ENCODE peak calls at places on chromosomes 2 and 18, in six cellular contexts. V, R, L, P, G and A are unnamed samples.

GRCh38 chr18:55206941-55207340 is 247.7 kb upstream of the CCDC68 start:
- DNase-seq in V (no peak), R (no peak), L (peak; percentile 28), P (no peak), G (no peak), A (no peak)

GRCh38 chr18:47149457-47150028 is 757 bp downstream of the HDHD2 start:
- DNase-seq in V (no peak), R (no peak), L (peak; percentile 2), P (no peak), G (no peak), A (no peak)

GRCh38 chr18:60021556-60021955 is 121.8 kb downstream of the PMAIP1 start:
- DNase-seq in V (no peak), R (no peak), L (no peak), P (no peak), G (no peak), A (no peak)

GRCh38 chr2:19176977-19177376 is 181.4 kb downstream of the OSR1 start:
- DNase-seq in V (no peak), R (no peak), L (peak; percentile 89), P (no peak), G (no peak), A (no peak)

GRCh38 chr2:230130668-230131364 is 62.1 kb upstream of the SLC16A14 start:
- DNase-seq in V (no peak), R (no peak), L (peak; percentile 64), P (peak; percentile 25), G (peak; percentile 74), A (no peak)

GRCh38 chr2:11996618-11997017 is 250.2 kb downstream of the LPIN1 start:
- DNase-seq in V (no peak), R (no peak), L (peak; percentile 71), P (no peak), G (no peak), A (no peak)

GRCh38 chr2:44902767-44903166 is 38.7 kb upstream of the SIX3 start:
- DNase-seq in V (no peak), R (no peak), L (no peak), P (no peak), G (no peak), A (no peak)

GRCh38 chr2:144524190-144524957 is 4.5 kb upstream of the ZEB2 start:
- DNase-seq in V (peak; percentile 26), R (peak; percentile 91), L (no peak), P (no peak), G (no peak), A (peak; percentile 93)

GRCh38 chr18:63199743-63200241 is 119.8 kb downstream of the BCL2 start:
- DNase-seq in V (no peak), R (no peak), L (no peak), P (no peak), G (no peak), A (no peak)
- TF ChIP-seq POLR2A in V (no peak), R (no peak), L (no peak), P (no peak), G (no peak), A (no peak)

DNA sequence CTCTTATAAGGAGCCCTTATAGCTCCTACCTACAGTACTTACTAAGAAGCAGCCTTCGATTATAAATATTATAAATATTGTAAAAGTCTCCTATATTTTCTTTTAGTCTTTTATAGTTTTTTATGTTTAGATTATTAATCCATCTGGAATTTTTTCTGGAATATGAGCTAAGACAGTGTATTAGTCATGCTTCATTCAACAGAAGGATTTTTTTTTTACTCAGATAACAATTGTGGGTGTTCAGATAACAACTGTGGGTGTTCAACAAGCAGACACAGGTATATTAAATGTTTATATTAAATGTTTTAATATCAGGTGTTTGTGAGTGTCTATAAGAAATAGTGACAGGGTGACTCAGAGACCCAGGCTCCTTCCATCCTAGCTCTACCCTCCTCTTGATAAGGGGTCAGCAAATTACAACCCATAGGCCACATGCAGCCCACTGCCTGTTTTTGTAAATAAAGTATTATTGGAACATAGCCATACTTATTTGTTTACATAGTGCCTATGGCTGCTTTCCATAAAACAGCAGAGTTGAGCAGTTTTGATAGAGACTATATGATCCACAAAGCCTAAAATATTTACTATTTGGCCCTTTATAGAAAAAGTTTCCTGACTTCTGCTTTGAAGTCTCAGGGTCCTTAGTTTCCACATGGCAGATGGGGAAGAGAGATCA is 4.4 kb upstream of the SPATS2L start:
- DNase-seq in V (no peak), R (no peak), L (peak; percentile 57), P (no peak), G (peak; percentile 9), A (no peak)
- TF ChIP-seq CTCF in V (no peak), R (no peak), L (no peak), P (no peak), G (no peak), A (no peak)

DNA sequence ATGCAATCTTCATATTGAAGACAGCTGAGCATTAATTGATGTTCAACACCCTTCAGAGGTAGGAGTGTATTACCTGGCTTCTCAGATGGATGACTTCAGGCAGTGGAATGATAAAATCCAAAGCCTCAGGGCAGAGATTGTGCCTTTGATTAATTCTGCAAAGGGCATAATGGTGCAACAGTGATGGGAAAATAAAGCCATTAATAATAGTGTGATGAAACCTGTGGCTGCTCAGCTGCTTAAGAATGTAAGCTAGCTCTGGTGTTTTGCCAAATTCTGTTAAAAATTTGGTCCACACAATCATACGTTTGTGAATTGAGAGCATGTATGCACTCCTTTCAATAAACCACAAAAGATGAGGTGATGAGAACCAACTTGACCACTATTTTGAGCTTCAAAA is 5.2 kb downstream of the CTAGE1 start:
- DNase-seq in V (no peak), R (no peak), L (peak; percentile 69), P (no peak), G (no peak), A (no peak)
- H3K4me3 ChIP-seq in V (no peak overlapping the region), R (no peak overlapping the region), L (no peak overlapping the region), P (no peak overlapping the region), G (no peak overlapping the region), A (no peak overlapping the region)

GRCh38 chr2:34254272-34254882 is 655.3 kb upstream of the FAM98A start:
- DNase-seq in V (no peak), R (no peak), L (no peak), P (no peak), G (no peak), A (no peak)
- TF ChIP-seq POLR2A in V (no peak), R (no peak), L (no peak), P (no peak), G (no peak), A (no peak)

GRCh38 chr2:74873678-74874640 is 40.0 kb downstream of the HK2 start:
- DNase-seq in V (no peak), R (no peak), L (no peak), P (no peak), G (no peak), A (peak; percentile 84)

GRCh38 chr2:74869522-74869921 is 35.6 kb downstream of the HK2 start:
- DNase-seq in V (no peak), R (no peak), L (no peak), P (no peak), G (no peak), A (no peak)

GRCh38 chr2:74873041-74873440 is 39.1 kb downstream of the HK2 start:
- DNase-seq in V (no peak), R (no peak), L (no peak), P (no peak), G (no peak), A (no peak)

GRCh38 chr2:74871414-74871813 is 37.5 kb downstream of the HK2 start:
- DNase-seq in V (no peak), R (no peak), L (no peak), P (no peak), G (no peak), A (no peak)

DNA sequence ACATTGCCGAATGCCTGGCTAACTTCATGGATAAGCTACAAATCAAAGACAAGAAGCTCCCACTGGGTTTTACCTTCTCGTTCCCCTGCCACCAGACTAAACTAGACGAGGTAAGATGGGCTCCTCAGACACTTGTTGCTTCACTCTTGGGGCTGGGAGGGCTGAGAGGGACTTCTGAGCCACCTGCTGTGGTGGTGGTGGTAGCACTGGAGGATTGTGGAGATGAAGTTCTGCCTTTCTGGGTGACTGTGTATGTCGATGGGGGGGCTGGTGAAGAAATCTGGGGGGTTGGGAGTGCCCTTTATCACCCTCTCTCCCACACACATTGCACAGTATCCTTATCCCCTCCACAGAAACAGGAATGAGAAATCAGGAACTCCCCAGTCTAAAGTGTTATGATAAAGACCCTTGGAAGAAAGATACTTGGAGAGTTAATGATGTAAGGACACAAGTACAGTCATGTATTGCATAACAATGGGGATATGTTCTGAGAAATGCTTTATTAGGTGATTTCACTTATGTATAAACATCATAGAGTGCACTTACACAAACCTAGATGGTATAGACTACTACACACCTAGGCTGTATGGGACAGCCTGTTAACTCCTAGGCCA is 38.5 kb downstream of the HK2 start:
- DNase-seq in V (no peak), R (no peak), L (peak; percentile 39), P (no peak), G (no peak), A (no peak)
- TF ChIP-seq CTCF in V (no peak), R (no peak), L (no peak), P (no peak), G (no peak), A (no peak)